ENCODE peak calls at places on chromosomes 6 and 20, in seven cellular contexts. Y, W, J, C, Q, A and O are unnamed samples.

GRCh38 chr6:132330759-132331158 is 70.5 kb downstream of the MOXD1 start:
- DNase-seq in Y (no peak), W (no peak), J (no peak), C (no peak), Q (no peak), A (no peak), O (no peak)

GRCh38 chr6:149913542-149914240 is 9.2 kb downstream of the RAET1G start:
- DNase-seq in Y (no peak), W (no peak), J (no peak), C (no peak), Q (no peak), A (no peak), O (no peak)

GRCh38 chr6:166413491-166413951 is 30.8 kb upstream of the MPC1 start:
- DNase-seq in Y (no peak), W (no peak), J (no peak), C (no peak), Q (no peak), A (no peak), O (no peak)

GRCh38 chr6:160991411-160992322 is at the start of gene MAP3K4:
- DNase-seq in Y (peak), W (no peak), J (peak), C (peak), Q (no peak), A (peak), O (peak)

GRCh38 chr6:163872335-163872734 is 457.8 kb downstream of the QKI start:
- DNase-seq in Y (no peak), W (no peak), J (no peak), C (no peak), Q (no peak), A (no peak), O (no peak)

GRCh38 chr6:6218246-6219085 is 102.0 kb downstream of the F13A1 start:
- DNase-seq in Y (peak), W (no peak), J (no peak), C (no peak), Q (no peak), A (no peak), O (no peak)

GRCh38 chr6:3389390-3390167 is 67.3 kb downstream of the SLC22A23 start:
- DNase-seq in Y (no peak), W (no peak), J (no peak), C (no peak), Q (no peak), A (no peak), O (no peak)

GRCh38 chr6:3226422-3227362 is 761 bp downstream of the TUBB2B start:
- DNase-seq in Y (peak), W (no peak), J (peak), C (no peak), Q (no peak), A (no peak), O (peak)

GRCh38 chr6:36290668-36291620 is 21.1 kb downstream of the PNPLA1 start:
- DNase-seq in Y (peak), W (no peak), J (no peak), C (no peak), Q (no peak), A (peak), O (no peak)

GRCh38 chr6:26613717-26614683 is 17.2 kb downstream of the ABT1 start:
- DNase-seq in Y (no peak), W (no peak), J (peak), C (no peak), Q (no peak), A (no peak), O (no peak)

GRCh38 chr6:12593720-12594540 is 122.6 kb upstream of the PHACTR1 start:
- DNase-seq in Y (peak), W (no peak), J (no peak), C (peak), Q (no peak), A (no peak), O (no peak)

GRCh38 chr20:13119583-13119982 is 101.5 kb upstream of the ISM1 start:
- DNase-seq in Y (peak), W (peak), J (peak), C (peak), Q (no peak), A (peak), O (peak)

GRCh38 chr6:136709429-136709828 is 82.8 kb downstream of the MAP3K5 start:
- DNase-seq in Y (no peak), W (no peak), J (no peak), C (no peak), Q (no peak), A (no peak), O (no peak)

GRCh38 chr6:2680264-2680908 is 70.3 kb downstream of the MYLK4 start:
- DNase-seq in Y (no peak), W (no peak), J (no peak), C (no peak), Q (no peak), A (no peak), O (no peak)

GRCh38 chr20:13684566-13685222 is 46.0 kb upstream of the TASP1 start:
- DNase-seq in Y (peak), W (no peak), J (no peak), C (no peak), Q (peak), A (no peak), O (no peak)

GRCh38 chr6:70312165-70312564 is 9.3 kb upstream of the COL9A1 start:
- DNase-seq in Y (peak), W (no peak), J (no peak), C (peak), Q (peak), A (peak), O (no peak)

GRCh38 chr6:121482751-121483150 is 47.3 kb downstream of the GJA1 start:
- DNase-seq in Y (no peak), W (no peak), J (no peak), C (no peak), Q (no peak), A (no peak), O (no peak)

DNA sequence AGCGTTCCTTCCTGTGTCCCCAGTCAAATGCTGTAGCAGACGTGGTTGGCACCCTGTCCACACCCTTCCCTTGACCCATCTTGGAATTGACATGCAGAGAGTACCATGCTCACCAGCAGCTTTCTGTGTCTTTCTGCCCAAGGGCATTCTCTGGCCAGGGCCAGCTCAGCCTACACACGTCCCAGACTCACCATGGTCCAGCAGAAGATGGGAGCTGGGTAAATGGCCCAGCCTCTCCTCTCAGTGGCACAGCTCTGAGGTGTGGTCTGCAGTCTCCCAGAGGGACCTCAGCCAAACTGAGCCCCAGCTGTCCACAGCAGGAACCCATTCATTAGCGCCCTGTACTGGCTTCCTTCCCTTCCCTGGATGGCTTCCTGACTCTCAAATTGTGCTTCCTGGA is 31.1 kb upstream of the BLCAP start:
- DNase-seq in Y (no peak), W (no peak), J (no peak), C (no peak), Q (no peak), A (no peak), O (no peak)
- TF ChIP-seq JUND in Y (no peak), W (no peak), J (no peak), C (no peak), Q (no peak), A (no peak), O (no peak)

DNA sequence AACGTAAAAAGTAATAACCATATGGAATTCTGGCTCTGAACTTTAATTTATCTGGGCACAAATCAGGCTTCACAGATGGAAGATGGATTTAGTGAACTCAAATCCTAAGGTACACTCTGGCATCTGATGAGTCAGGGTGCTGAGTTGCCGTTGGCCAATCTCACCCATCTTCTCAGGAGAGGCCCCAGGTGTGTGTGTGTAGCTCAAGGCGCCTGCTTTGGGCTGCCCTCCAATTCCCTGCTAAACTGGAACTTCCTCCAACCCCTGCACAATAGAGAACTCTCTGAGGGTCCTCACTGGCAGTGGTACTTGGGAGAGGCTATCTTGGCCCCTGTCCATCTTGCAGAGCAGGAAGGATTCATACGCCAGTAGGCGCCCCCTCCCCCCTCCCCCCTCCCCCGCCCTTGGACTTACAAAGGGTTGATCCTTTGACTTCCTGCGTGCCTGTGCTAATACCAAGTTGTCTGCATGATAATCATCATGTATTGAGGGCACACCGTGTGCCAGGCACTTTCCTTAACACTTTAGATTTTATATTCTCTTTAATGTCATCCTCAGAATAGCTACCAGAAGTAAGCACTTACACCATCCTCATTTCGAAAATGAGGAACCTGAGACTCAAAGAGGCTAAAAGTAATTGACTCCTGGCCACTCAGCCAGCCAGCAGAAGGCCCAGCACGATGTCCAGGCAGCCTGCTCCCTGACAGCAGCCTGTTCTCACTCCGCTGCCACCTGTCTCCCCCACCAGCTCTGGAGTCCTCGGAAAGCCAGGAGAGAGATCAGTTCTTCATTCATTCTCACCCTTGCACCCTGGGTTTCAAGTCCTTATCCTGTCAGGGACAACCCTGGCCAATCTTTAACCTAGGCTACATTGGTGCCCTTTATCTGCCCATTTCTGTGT is 173.7 kb downstream of the SASH1 start:
- DNase-seq in Y (no peak), W (no peak), J (no peak), C (no peak), Q (no peak), A (no peak), O (peak)
- TF ChIP-seq JUND in Y (no peak), W (no peak), J (no peak), C (no peak), Q (no peak), A (no peak), O (no peak)

DNA sequence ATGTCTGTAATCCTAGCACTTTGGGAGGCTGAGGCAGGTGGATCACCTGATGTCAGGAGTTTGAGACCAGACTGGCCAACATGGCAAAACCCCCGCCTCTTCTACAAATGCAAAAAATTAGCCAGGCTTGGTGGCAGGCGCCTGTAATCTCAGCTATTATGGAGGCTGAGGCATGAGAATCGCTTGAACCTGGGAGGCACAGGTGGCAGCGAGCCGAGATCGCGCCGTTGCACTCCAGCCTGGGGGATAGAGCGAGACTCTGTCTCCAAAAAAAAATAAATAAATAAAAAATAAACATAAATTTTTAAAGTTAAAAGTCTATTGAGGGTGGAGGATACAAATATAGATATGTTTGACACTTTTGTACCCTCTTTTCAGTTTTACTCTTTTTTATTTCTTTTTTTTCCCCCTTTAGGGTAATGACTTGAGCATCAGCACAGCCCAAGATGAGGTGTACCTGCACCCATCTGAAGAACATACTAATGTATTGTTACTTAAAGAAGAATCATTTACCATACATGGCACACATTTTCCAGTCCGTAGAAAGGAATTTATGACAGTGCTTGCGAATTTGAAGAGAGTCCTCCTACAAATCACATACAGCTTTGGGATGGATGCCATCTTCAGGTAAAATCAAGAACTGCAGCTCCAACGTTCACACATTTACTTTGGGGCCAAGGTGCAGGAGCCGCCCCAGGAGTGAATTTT is 368.9 kb downstream of the LAMA2 start:
- DNase-seq in Y (peak), W (peak), J (peak), C (peak), Q (peak), A (peak), O (peak)
- TF ChIP-seq JUND in Y (no peak), W (no peak), J (no peak), C (no peak), Q (no peak), A (no peak), O (no peak)

GRCh38 chr20:62839816-62840215 is 21.8 kb downstream of the TCFL5 start:
- DNase-seq in Y (no peak), W (no peak), J (no peak), C (no peak), Q (no peak), A (no peak), O (no peak)

GRCh38 chr20:62837091-62837490 is 20.2 kb downstream of the COL9A3 start:
- DNase-seq in Y (no peak), W (no peak), J (no peak), C (no peak), Q (no peak), A (no peak), O (no peak)

GRCh38 chr20:62839261-62839660 is 22.4 kb downstream of the TCFL5 start:
- DNase-seq in Y (no peak), W (no peak), J (no peak), C (no peak), Q (no peak), A (no peak), O (no peak)

GRCh38 chr20:62837790-62838458 is 21.1 kb downstream of the COL9A3 start:
- DNase-seq in Y (no peak), W (no peak), J (peak), C (peak), Q (no peak), A (no peak), O (no peak)

GRCh38 chr20:62838511-62838910 is 21.7 kb downstream of the COL9A3 start:
- DNase-seq in Y (no peak), W (no peak), J (peak), C (no peak), Q (no peak), A (no peak), O (no peak)
- TF ChIP-seq JUND in Y (no peak), W (no peak), J (no peak), C (no peak), Q (no peak), A (no peak), O (no peak)

GRCh38 chr6:113402541-113402940 is 454.6 kb upstream of the MARCKS start:
- DNase-seq in Y (no peak), W (no peak), J (no peak), C (no peak), Q (no peak), A (no peak), O (no peak)

GRCh38 chr6:113405326-113406050 is 451.7 kb upstream of the MARCKS start:
- DNase-seq in Y (no peak), W (no peak), J (no peak), C (no peak), Q (no peak), A (no peak), O (no peak)

GRCh38 chr6:113403966-113404575 is 453.1 kb upstream of the MARCKS start:
- DNase-seq in Y (no peak), W (no peak), J (no peak), C (no peak), Q (no peak), A (no peak), O (no peak)

GRCh38 chr6:113411006-113411405 is 446.1 kb upstream of the MARCKS start:
- DNase-seq in Y (peak), W (no peak), J (no peak), C (peak), Q (no peak), A (no peak), O (no peak)

DNA sequence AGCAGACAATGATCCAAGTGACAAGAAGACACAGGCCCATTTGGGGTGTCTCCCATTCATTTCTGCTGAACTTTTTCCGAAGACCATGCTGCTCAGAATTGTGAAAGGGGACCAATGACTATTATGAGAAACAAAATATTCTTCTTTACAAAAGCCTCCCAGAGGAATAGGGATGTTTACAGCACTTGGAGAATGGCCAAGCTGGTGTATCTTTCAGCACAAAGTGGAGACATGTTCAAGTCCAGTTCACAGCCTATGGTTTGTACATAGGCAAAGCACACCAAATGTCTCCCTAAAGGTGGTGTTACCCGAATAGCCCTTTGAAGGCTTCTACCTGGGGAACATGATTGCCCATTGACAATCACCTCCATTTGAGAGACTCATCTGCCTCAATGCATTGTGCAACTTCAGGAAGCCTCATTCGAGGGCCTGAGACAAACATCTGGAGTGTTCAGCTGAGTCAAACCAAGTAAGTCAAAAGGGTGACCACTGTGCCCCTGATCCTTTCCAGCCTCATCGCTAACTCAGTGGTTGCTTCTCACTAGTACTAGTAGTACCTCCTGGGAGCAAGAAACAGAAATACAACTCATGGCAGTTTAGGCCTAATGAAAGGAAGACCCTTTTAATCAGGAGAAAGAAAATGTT is 451.0 kb upstream of the MARCKS start:
- DNase-seq in Y (no peak), W (no peak), J (no peak), C (no peak), Q (no peak), A (no peak), O (no peak)
- TF ChIP-seq JUND in Y (no peak), W (no peak), J (no peak), C (no peak), Q (no peak), A (no peak), O (no peak)

DNA sequence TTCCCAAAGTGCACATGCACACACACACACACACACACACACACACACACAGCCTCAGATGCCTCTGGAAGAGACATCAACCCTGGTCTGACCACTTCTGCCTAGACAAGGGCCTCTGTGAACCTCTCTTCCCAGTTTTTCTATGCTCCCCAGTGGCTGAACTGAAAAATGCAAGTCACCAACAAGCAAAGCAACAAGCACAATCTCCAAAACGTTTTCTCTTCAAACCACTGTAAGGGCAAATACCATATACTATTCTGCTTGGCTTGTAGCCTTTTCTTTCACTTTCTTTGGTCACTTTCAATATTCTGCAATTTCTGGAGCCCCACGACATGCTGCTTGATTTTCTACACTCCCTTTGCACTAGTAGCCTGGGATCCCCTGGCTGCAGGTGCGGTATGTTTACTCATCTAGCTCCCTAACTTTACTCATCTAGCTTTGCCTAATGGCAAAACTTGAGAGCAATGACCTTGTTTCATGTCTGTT is 121.4 kb upstream of the DST start:
- DNase-seq in Y (peak), W (no peak), J (peak), C (peak), Q (peak), A (peak), O (peak)
- TF ChIP-seq JUND in Y (no peak), W (no peak), J (no peak), C (no peak), Q (no peak), A (no peak), O (no peak)

GRCh38 chr6:79525272-79526100 is 11.7 kb downstream of the LCA5 start:
- DNase-seq in Y (peak), W (no peak), J (no peak), C (peak), Q (no peak), A (no peak), O (no peak)
- TF ChIP-seq JUND in Y (peak), W (no peak), J (no peak), C (no peak), Q (no peak), A (no peak), O (no peak)

GRCh38 chr6:46927066-46927465 is 5.3 kb upstream of the ADGRF5 start:
- DNase-seq in Y (no peak), W (no peak), J (no peak), C (no peak), Q (no peak), A (no peak), O (no peak)

GRCh38 chr6:46921731-46922130 is at the start of gene ADGRF5:
- DNase-seq in Y (no peak), W (no peak), J (no peak), C (no peak), Q (no peak), A (no peak), O (no peak)

GRCh38 chr6:46923476-46923875 is 1.7 kb upstream of the ADGRF5 start:
- DNase-seq in Y (no peak), W (no peak), J (no peak), C (no peak), Q (no peak), A (no peak), O (no peak)

GRCh38 chr6:46926481-46926880 is 4.7 kb upstream of the ADGRF5 start:
- DNase-seq in Y (no peak), W (no peak), J (no peak), C (no peak), Q (no peak), A (no peak), O (no peak)

GRCh38 chr6:46925563-46926253 is 4.0 kb upstream of the ADGRF5 start:
- DNase-seq in Y (no peak), W (no peak), J (no peak), C (peak), Q (no peak), A (no peak), O (no peak)
- TF ChIP-seq JUND in Y (no peak), W (no peak), J (no peak), C (no peak), Q (no peak), A (no peak), O (no peak)

GRCh38 chr6:437042-437402 is 45.5 kb downstream of the IRF4 start:
- DNase-seq in Y (no peak), W (no peak), J (peak), C (no peak), Q (no peak), A (no peak), O (no peak)
- TF ChIP-seq JUND in Y (no peak), W (no peak), J (no peak), C (no peak), Q (no peak), A (no peak), O (no peak)